ENCODE peak calls at places on chromosomes 12 and 14, in ten cellular contexts. I is endodermal cell, G is RWPE1, K is brain microvascular endothelial cell, X is choroid plexus epithelial cell, T is transverse colon, U is fibroblast of the aortic adventitia, Z is A673, L is lung, V is astrocyte of the spinal cord. O is an unnamed sample.

GRCh38 chr12:68624933-68625332 is 14.2 kb downstream of the RAP1B start:
- DNase-seq in I (no peak), G (no peak), K (no peak), X (no peak), T (no peak), U (no peak), Z (no peak), L (no peak), V (no peak), O (no peak)

GRCh38 chr12:31820832-31821231 is 92.0 kb upstream of the AMN1 start:
- DNase-seq in I (no peak), G (no peak), K (no peak), X (no peak), T (no peak), U (no peak), Z (no peak), L (no peak), V (no peak), O (no peak)

GRCh38 chr12:19223018-19223417 is 93.5 kb downstream of the PLEKHA5 start:
- DNase-seq in I (no peak), G (peak), K (no peak), X (peak), T (no peak), U (no peak), Z (peak), L (no peak), V (no peak), O (no peak)

GRCh38 chr12:51836012-51836832 is 12.3 kb downstream of the FIGNL2 start:
- DNase-seq in I (peak), G (peak), K (no peak), X (no peak), T (no peak), U (no peak), Z (no peak), L (no peak), V (no peak), O (no peak)

GRCh38 chr12:81088221-81088620 is 10.3 kb downstream of the ACSS3 start:
- DNase-seq in I (no peak), G (no peak), K (no peak), X (no peak), T (no peak), U (no peak), Z (no peak), L (no peak), V (no peak), O (no peak)

GRCh38 chr12:30874455-30875313 is 51.9 kb upstream of the TSPAN11 start:
- DNase-seq in I (peak), G (no peak), K (no peak), X (no peak), T (no peak), U (no peak), Z (no peak), L (no peak), V (no peak), O (no peak)

GRCh38 chr14:50335389-50335788 is 23.3 kb downstream of the DMAC2L start:
- DNase-seq in I (peak), G (no peak), K (peak), X (peak), T (peak), U (peak), Z (peak), L (no peak), V (peak), O (no peak)

GRCh38 chr12:121668750-121669524 is 517 bp downstream of the MORN3 start:
- DNase-seq in I (peak), G (no peak), K (no peak), X (peak), T (peak), U (peak), Z (peak), L (no peak), V (no peak), O (peak)

GRCh38 chr12:91918431-91918830 is 227.2 kb downstream of the BTG1 start:
- DNase-seq in I (no peak), G (no peak), K (no peak), X (no peak), T (no peak), U (no peak), Z (no peak), L (no peak), V (no peak), O (no peak)

GRCh38 chr12:94172973-94173372 is 24.6 kb downstream of the PLXNC1 start:
- DNase-seq in I (no peak), G (peak), K (peak), X (peak), T (peak), U (peak), Z (no peak), L (peak), V (peak), O (no peak)

GRCh38 chr14:99612065-99612736 is 8.2 kb upstream of the CCDC85C start:
- DNase-seq in I (no peak), G (no peak), K (no peak), X (no peak), T (peak), U (no peak), Z (no peak), L (no peak), V (no peak), O (no peak)

GRCh38 chr12:29320295-29321090 is 60.5 kb downstream of the ERGIC2 start:
- DNase-seq in I (no peak), G (peak), K (peak), X (peak), T (no peak), U (peak), Z (no peak), L (no peak), V (peak), O (no peak)

GRCh38 chr12:132853285-132854092 is 24.8 kb upstream of the GOLGA3 start:
- DNase-seq in I (no peak), G (no peak), K (no peak), X (no peak), T (no peak), U (no peak), Z (no peak), L (no peak), V (no peak), O (no peak)

GRCh38 chr12:97181571-97182265 is 274.7 kb downstream of the NEDD1 start:
- DNase-seq in I (no peak), G (no peak), K (no peak), X (no peak), T (no peak), U (no peak), Z (no peak), L (no peak), V (no peak), O (no peak)

GRCh38 chr14:99740411-99740810 is 52.8 kb upstream of the EML1 start:
- DNase-seq in I (no peak), G (no peak), K (no peak), X (no peak), T (no peak), U (no peak), Z (no peak), L (no peak), V (no peak), O (no peak)

GRCh38 chr12:24881227-24881626 is 67.7 kb downstream of the BCAT1 start:
- DNase-seq in I (no peak), G (no peak), K (no peak), X (no peak), T (no peak), U (no peak), Z (no peak), L (no peak), V (peak), O (no peak)

GRCh38 chr14:73685328-73685727 is 28.9 kb downstream of the PNMA1 start:
- DNase-seq in I (no peak), G (no peak), K (no peak), X (no peak), T (no peak), U (no peak), Z (no peak), L (no peak), V (no peak), O (no peak)

GRCh38 chr14:89190779-89191513 is 226.1 kb downstream of the FOXN3 start:
- DNase-seq in I (no peak), G (no peak), K (no peak), X (no peak), T (no peak), U (no peak), Z (no peak), L (no peak), V (no peak), O (no peak)

GRCh38 chr12:79677667-79678066 is 13.1 kb downstream of the PAWR start:
- DNase-seq in I (no peak), G (no peak), K (no peak), X (no peak), T (no peak), U (no peak), Z (no peak), L (no peak), V (no peak), O (no peak)

GRCh38 chr12:44076892-44077291 is 241.0 kb downstream of the TMEM117 start:
- DNase-seq in I (no peak), G (no peak), K (no peak), X (no peak), T (no peak), U (no peak), Z (peak), L (no peak), V (no peak), O (no peak)

GRCh38 chr12:7935464-7935772 is 569 bp downstream of the SLC2A3 start:
- DNase-seq in I (no peak), G (no peak), K (no peak), X (no peak), T (no peak), U (no peak), Z (no peak), L (no peak), V (no peak), O (no peak)

GRCh38 chr14:50883827-50884197 is 12.0 kb downstream of the ABHD12B start:
- DNase-seq in I (no peak), G (no peak), K (no peak), X (no peak), T (no peak), U (no peak), Z (no peak), L (no peak), V (no peak), O (no peak)

GRCh38 chr12:132354211-132354981 is 25.0 kb upstream of the GALNT9 start:
- DNase-seq in I (no peak), G (no peak), K (no peak), X (no peak), T (no peak), U (no peak), Z (no peak), L (no peak), V (no peak), O (no peak)

GRCh38 chr12:107458163-107458562 is 227.4 kb upstream of the PWP1 start:
- DNase-seq in I (no peak), G (no peak), K (no peak), X (no peak), T (no peak), U (peak), Z (no peak), L (no peak), V (no peak), O (no peak)

GRCh38 chr12:75564821-75565220 is 53.4 kb upstream of the KRR1 start:
- DNase-seq in I (no peak), G (no peak), K (no peak), X (no peak), T (no peak), U (no peak), Z (no peak), L (no peak), V (no peak), O (no peak)
- TF ChIP-seq CTCF in I (no peak), G (no peak), K (no peak), X (no peak), T (no peak), U (no peak), Z (no peak), L (no peak), V (no peak), O (no peak)

GRCh38 chr12:42823679-42824078 is 234.1 kb upstream of the PRICKLE1 start:
- DNase-seq in I (no peak), G (no peak), K (no peak), X (no peak), T (no peak), U (no peak), Z (no peak), L (no peak), V (no peak), O (no peak)
- TF ChIP-seq CTCF in I (no peak), G (no peak), K (no peak), X (no peak), T (no peak), U (no peak), Z (no peak), L (no peak), V (no peak), O (no peak)

DNA sequence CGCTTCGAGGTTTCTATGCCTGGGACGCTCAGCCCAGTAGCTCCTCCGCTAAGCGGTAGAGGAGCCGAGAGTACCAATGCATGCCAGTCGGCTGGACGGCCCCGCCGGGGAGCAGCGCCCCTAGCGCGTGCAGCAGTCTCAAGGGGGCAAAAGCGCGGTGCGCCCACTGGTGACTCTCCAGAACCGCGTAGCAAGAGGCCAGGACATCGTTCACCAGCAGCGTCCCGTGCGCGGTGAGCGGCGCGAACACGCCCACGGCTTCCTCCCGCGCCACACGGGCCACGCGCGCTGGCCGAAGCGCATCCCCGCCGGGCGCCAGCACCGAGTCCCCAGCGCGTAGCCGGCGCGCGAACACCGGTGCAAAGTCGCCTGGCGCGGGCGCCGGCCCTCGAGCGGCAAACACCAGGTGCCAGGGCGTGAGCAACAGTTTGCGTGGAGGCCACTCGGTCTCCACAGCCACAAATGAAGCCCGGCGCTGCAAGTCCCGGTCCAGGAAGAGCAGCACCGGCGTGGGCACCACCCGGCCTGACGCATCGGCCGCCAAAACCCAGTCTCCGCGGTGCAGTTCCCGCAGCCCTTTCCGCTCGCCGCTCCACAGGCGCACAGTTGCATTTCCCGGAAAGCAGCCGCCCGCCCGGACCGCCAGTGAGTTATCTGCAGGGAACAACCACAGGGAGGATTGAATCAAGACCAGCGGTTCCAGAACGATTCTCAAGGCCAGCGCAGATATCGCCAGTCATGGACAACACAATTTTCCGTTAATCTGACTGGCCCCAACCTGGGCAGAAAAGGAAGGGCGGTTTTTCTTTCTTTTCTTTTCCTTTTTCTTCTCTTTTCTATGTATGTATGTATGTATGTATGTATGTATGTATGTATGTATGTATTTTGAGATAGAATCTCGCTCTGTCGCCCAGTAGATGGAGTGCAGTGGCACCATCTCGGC is 4.5 kb downstream of the DHH start:
- DNase-seq in I (peak), G (no peak), K (no peak), X (peak), T (no peak), U (peak), Z (peak), L (no peak), V (peak), O (no peak)
- TF ChIP-seq CTCF in I (peak), G (peak), K (peak), X (no peak), T (no peak), U (peak), Z (peak), L (no peak), V (peak), O (no peak)

GRCh38 chr14:45939572-45939971 is 686.6 kb upstream of the MIS18BP1 start:
- DNase-seq in I (no peak), G (no peak), K (no peak), X (no peak), T (no peak), U (no peak), Z (no peak), L (no peak), V (no peak), O (no peak)

GRCh38 chr14:45946251-45946650 is 693.2 kb upstream of the MIS18BP1 start:
- DNase-seq in I (no peak), G (no peak), K (no peak), X (no peak), T (no peak), U (no peak), Z (no peak), L (no peak), V (no peak), O (no peak)

GRCh38 chr14:45940318-45940717 is 687.3 kb upstream of the MIS18BP1 start:
- DNase-seq in I (no peak), G (no peak), K (no peak), X (no peak), T (no peak), U (no peak), Z (no peak), L (no peak), V (no peak), O (no peak)
- TF ChIP-seq CTCF in I (no peak), G (no peak), K (no peak), X (no peak), T (no peak), U (no peak), Z (no peak), L (no peak), V (no peak), O (no peak)